ENCODE peak calls at places on chromosomes 11 and 22, in four cellular contexts. A is heart right ventricle, T is HL-60, D is fibroblast of lung. R is an unnamed sample.

GRCh38 chr11:47616726-47617416 is 22.7 kb upstream of the C1QTNF4 start:
- DNase-seq in A (no peak), T (peak), D (peak), R (peak)

GRCh38 chr22:38570841-38571364 is 920 bp upstream of the DMC1 start:
- DNase-seq in T (peak), A (peak), D (peak), R (peak)

GRCh38 chr11:107783121-107783520 is 71.3 kb upstream of the SLN start:
- DNase-seq in D (peak), A (no peak), T (no peak), R (no peak)

GRCh38 chr11:120969993-120970392 is 53.9 kb upstream of the TBCEL start:
- DNase-seq in T (no peak), D (no peak), A (no peak), R (no peak)

GRCh38 chr11:1026163-1026450 is 10.4 kb downstream of the MUC6 start:
- DNase-seq in D (no peak), T (no peak), A (no peak), R (no peak)

GRCh38 chr11:116731097-116731761 is 41.6 kb downstream of the BUD13 start:
- DNase-seq in D (peak), T (no peak), A (no peak), R (no peak)

GRCh38 chr22:38973289-38974169 is 8.6 kb upstream of the APOBEC3B start:
- DNase-seq in T (peak), D (peak), A (no peak), R (no peak)

GRCh38 chr22:22156716-22157499 is 87.7 kb upstream of the VPREB1 start:
- DNase-seq in D (peak), A (no peak), T (peak), R (no peak)

GRCh38 chr22:39317756-39318506 is 1.5 kb downstream of the RPL3 start:
- DNase-seq in D (peak), T (no peak), A (no peak), R (no peak)

GRCh38 chr22:30250713-30251267 is 4.2 kb upstream of the LIF start:
- DNase-seq in D (peak), T (no peak), A (no peak), R (peak)

GRCh38 chr22:30251661-30252226 is 5.2 kb upstream of the LIF start:
- DNase-seq in A (peak), D (peak), T (no peak), R (no peak)

GRCh38 chr22:30254307-30254706 is 7.7 kb upstream of the LIF start:
- DNase-seq in T (no peak), A (no peak), D (no peak), R (no peak)

GRCh38 chr22:30252411-30253204 is 6.0 kb upstream of the LIF start:
- DNase-seq in D (no peak), A (no peak), T (peak), R (peak)

GRCh38 chr22:30253205-30253852 is 6.8 kb upstream of the LIF start:
- DNase-seq in D (peak), T (no peak), A (peak), R (peak)
- H3K4me3 ChIP-seq in D (no peak), T (no peak), A (no peak), R (no peak)

GRCh38 chr11:124322356-124322755 is 2.4 kb upstream of the OR8D2 start:
- DNase-seq in D (no peak), A (no peak), T (no peak), R (no peak)
- H3K4me3 ChIP-seq in D (no peak), A (no peak), T (no peak), R (no peak)

GRCh38 chr22:19723990-19724827 is 870 bp downstream of the GP1BB start:
- DNase-seq in D (peak), T (peak), A (peak), R (no peak)
- H3K4me3 ChIP-seq in D (no peak), T (peak), A (peak), R (no peak)

GRCh38 chr11:76795285-76795935 is 12.3 kb downstream of the TSKU start:
- DNase-seq in A (no peak), D (no peak), T (no peak), R (peak)

GRCh38 chr11:76794371-76795284 is 11.5 kb downstream of the TSKU start:
- DNase-seq in A (no peak), D (no peak), T (no peak), R (peak)

GRCh38 chr11:76797341-76798201 is 14.4 kb downstream of the TSKU start:
- DNase-seq in D (no peak), T (no peak), A (no peak), R (peak)

GRCh38 chr11:76796511-76797203 is 13.5 kb downstream of the TSKU start:
- DNase-seq in T (no peak), A (no peak), D (no peak), R (no peak)

DNA sequence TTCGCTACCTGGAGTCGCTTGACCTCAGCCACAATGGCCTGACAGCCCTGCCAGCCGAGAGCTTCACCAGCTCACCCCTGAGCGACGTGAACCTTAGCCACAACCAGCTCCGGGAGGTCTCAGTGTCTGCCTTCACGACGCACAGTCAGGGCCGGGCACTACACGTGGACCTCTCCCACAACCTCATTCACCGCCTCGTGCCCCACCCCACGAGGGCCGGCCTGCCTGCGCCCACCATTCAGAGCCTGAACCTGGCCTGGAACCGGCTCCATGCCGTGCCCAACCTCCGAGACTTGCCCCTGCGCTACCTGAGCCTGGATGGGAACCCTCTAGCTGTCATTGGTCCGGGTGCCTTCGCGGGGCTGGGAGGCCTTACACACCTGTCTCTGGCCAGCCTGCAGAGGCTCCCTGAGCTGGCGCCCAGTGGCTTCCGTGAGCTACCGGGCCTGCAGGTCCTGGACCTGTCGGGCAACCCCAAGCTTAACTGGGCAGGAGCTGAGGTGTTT is 12.8 kb downstream of the TSKU start:
- DNase-seq in T (no peak), D (no peak), A (no peak), R (no peak)
- H3K4me3 ChIP-seq in T (no peak), D (no peak), A (no peak), R (no peak)

GRCh38 chr11:64870176-64870892 is 8.1 kb downstream of the EHD1 start:
- DNase-seq in T (peak), D (peak), A (peak), R (no peak)
- H3K4me3 ChIP-seq in T (no peak), D (peak), A (peak), R (no peak)

GRCh38 chr11:134038897-134039470 is 29.9 kb upstream of the JAM3 start:
- DNase-seq in T (no peak), A (no peak), D (peak), R (no peak)
- H3K4me3 ChIP-seq in T (no peak), A (no peak), D (no peak), R (no peak)

GRCh38 chr11:41497974-41498373 is 38.5 kb upstream of the LRRC4C start:
- DNase-seq in D (peak), T (no peak), A (no peak), R (no peak)
- H3K4me3 ChIP-seq in D (no peak), T (no peak), A (no peak), R (no peak)

GRCh38 chr22:40808018-40808841 is 10.9 kb downstream of the SLC25A17 start:
- DNase-seq in D (no peak), A (no peak), T (no peak), R (no peak)
- H3K4me3 ChIP-seq in D (no peak), A (no peak), T (no peak), R (no peak)

GRCh38 chr22:17194213-17194612 is 25.0 kb downstream of the ADA2 start:
- DNase-seq in T (no peak), D (no peak), A (no peak), R (no peak)

GRCh38 chr22:17192186-17192585 is 27.0 kb downstream of the ADA2 start:
- DNase-seq in D (no peak), A (no peak), T (no peak), R (no peak)

GRCh38 chr22:17191163-17191562 is 28.1 kb downstream of the ADA2 start:
- DNase-seq in T (no peak), D (peak), A (no peak), R (no peak)

DNA sequence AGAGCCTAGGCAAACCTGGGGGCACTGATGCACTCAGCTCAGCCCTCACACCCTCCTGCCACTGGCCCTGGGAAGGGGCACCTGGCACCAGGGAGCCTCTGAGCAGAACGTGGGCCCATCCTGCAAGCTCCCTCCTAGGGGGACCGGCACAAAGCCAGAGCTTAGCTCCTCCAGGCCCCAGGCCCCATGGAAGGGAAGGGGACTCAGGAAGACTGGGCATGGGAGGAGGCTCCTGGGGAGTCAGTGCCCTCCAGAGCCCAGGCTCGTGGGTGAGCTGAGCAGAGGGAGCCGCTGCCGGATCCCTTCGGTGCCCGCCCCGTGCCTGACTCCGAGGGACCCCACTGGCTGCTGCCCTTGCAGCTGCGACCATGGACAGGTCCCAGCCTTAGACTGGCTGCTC is 28.5 kb downstream of the ADA2 start:
- DNase-seq in A (no peak), T (no peak), D (no peak), R (no peak)
- H3K4me3 ChIP-seq in A (no peak), T (no peak), D (no peak), R (no peak)

R was measured in lower leg skin.